ENCODE peak calls at places on chromosomes 4 and X, in seven cellular contexts. One of them, this sample, is unnamed.
A peak's percentile ranks its signal among the peaks of the same experiment; 100 is the strongest.

GRCh38 chrX:21056636-21057035 is 317.6 kb upstream of the CNKSR2 start:
- DNase-seq in H1: no peak
- DNase-seq in SK-N-SH: no peak
- DNase-seq in HCT116: no peak
- DNase-seq in K562: no peak
- DNase-seq in GM12878: no peak
- DNase-seq in HepG2: no peak
- DNase-seq in this sample: no peak

GRCh38 chr4:8225704-8226443 is 26.8 kb downstream of the SH3TC1 start:
- DNase-seq in H1: no peak
- DNase-seq in SK-N-SH: peak; percentile 71
- DNase-seq in HCT116: no peak
- DNase-seq in K562: no peak
- DNase-seq in GM12878: no peak
- DNase-seq in HepG2: peak; percentile 73
- DNase-seq in this sample: no peak

GRCh38 chr4:54386693-54387092 is 157.6 kb downstream of the PDGFRA start:
- DNase-seq in H1: no peak
- DNase-seq in SK-N-SH: no peak
- DNase-seq in HCT116: no peak
- DNase-seq in K562: no peak
- DNase-seq in GM12878: no peak
- DNase-seq in HepG2: no peak
- DNase-seq in this sample: no peak

GRCh38 chrX:109740076-109740809 is 7.2 kb upstream of the ACSL4 start:
- DNase-seq in H1: no peak
- DNase-seq in SK-N-SH: no peak
- DNase-seq in HCT116: no peak
- DNase-seq in K562: peak; percentile 11
- DNase-seq in GM12878: no peak
- DNase-seq in HepG2: peak; percentile 95
- DNase-seq in this sample: no peak

GRCh38 chr4:96099031-96099430 is 259.1 kb downstream of the PDHA2 start:
- DNase-seq in H1: no peak
- DNase-seq in SK-N-SH: no peak
- DNase-seq in HCT116: no peak
- DNase-seq in K562: no peak
- DNase-seq in GM12878: no peak
- DNase-seq in HepG2: no peak
- DNase-seq in this sample: no peak

GRCh38 chrX:124940536-124940935 is 379.1 kb upstream of the TEX13C start:
- DNase-seq in H1: no peak
- DNase-seq in SK-N-SH: no peak
- DNase-seq in HCT116: no peak
- DNase-seq in K562: no peak
- DNase-seq in GM12878: no peak
- DNase-seq in HepG2: no peak
- DNase-seq in this sample: no peak

GRCh38 chrX:43655151-43655676 is 885 bp upstream of the MAOA start:
- DNase-seq in H1: peak; percentile 51
- DNase-seq in SK-N-SH: peak; percentile 22
- DNase-seq in HCT116: no peak
- DNase-seq in K562: no peak
- DNase-seq in GM12878: no peak
- DNase-seq in HepG2: no peak
- DNase-seq in this sample: no peak

GRCh38 chr4:61938250-61938846 is 738.2 kb downstream of the ADGRL3 start:
- DNase-seq in H1: no peak
- DNase-seq in SK-N-SH: peak; percentile 64
- DNase-seq in HCT116: no peak
- DNase-seq in K562: no peak
- DNase-seq in GM12878: no peak
- DNase-seq in HepG2: no peak
- DNase-seq in this sample: peak; percentile 33

GRCh38 chrX:130173190-130173895 is 1.6 kb downstream of the RAB33A start:
- DNase-seq in H1: no peak
- DNase-seq in SK-N-SH: no peak
- DNase-seq in HCT116: no peak
- DNase-seq in K562: peak; percentile 86
- DNase-seq in GM12878: peak; percentile 56
- DNase-seq in HepG2: no peak
- DNase-seq in this sample: no peak

GRCh38 chrX:53440631-53441517 is 6.7 kb upstream of the HSD17B10 start:
- DNase-seq in H1: peak; percentile 47
- DNase-seq in SK-N-SH: peak; percentile 27
- DNase-seq in HCT116: no peak
- DNase-seq in K562: no peak
- DNase-seq in GM12878: no peak
- DNase-seq in HepG2: peak; percentile 20
- DNase-seq in this sample: no peak

GRCh38 chr4:136934601-136935000 is 597.7 kb downstream of the PCDH18 start:
- DNase-seq in H1: no peak
- DNase-seq in SK-N-SH: no peak
- DNase-seq in HCT116: no peak
- DNase-seq in K562: no peak
- DNase-seq in GM12878: no peak
- DNase-seq in HepG2: no peak
- DNase-seq in this sample: no peak

GRCh38 chr4:107210450-107211239 is 174.5 kb upstream of the DKK2 start:
- DNase-seq in H1: no peak
- DNase-seq in SK-N-SH: no peak
- DNase-seq in HCT116: no peak
- DNase-seq in K562: no peak
- DNase-seq in GM12878: no peak
- DNase-seq in HepG2: no peak
- DNase-seq in this sample: peak; percentile 36

GRCh38 chr4:89305712-89306437 is 1.7 kb downstream of the GPRIN3 start:
- DNase-seq in H1: no peak
- DNase-seq in SK-N-SH: no peak
- DNase-seq in HCT116: no peak
- DNase-seq in K562: no peak
- DNase-seq in GM12878: no peak
- DNase-seq in HepG2: no peak
- DNase-seq in this sample: no peak

GRCh38 chr4:33696586-33696985 is 2547.7 kb downstream of the ARAP2 start:
- DNase-seq in H1: no peak
- DNase-seq in SK-N-SH: no peak
- DNase-seq in HCT116: no peak
- DNase-seq in K562: no peak
- DNase-seq in GM12878: no peak
- DNase-seq in HepG2: no peak
- DNase-seq in this sample: no peak

GRCh38 chr4:61160484-61160883 is 39.6 kb upstream of the ADGRL3 start:
- DNase-seq in H1: no peak
- DNase-seq in SK-N-SH: no peak
- DNase-seq in HCT116: no peak
- DNase-seq in K562: no peak
- DNase-seq in GM12878: no peak
- DNase-seq in HepG2: no peak
- DNase-seq in this sample: no peak

GRCh38 chrX:31366076-31366475 is 294.2 kb upstream of the FTHL17 start:
- DNase-seq in H1: no peak
- DNase-seq in SK-N-SH: no peak
- DNase-seq in HCT116: no peak
- DNase-seq in K562: no peak
- DNase-seq in GM12878: no peak
- DNase-seq in HepG2: no peak
- DNase-seq in this sample: no peak

GRCh38 chr4:55364691-55365346 is 18.8 kb downstream of the SRD5A3 start:
- DNase-seq in H1: no peak
- DNase-seq in SK-N-SH: no peak
- DNase-seq in HCT116: no peak
- DNase-seq in K562: no peak
- DNase-seq in GM12878: no peak
- DNase-seq in HepG2: no peak
- DNase-seq in this sample: no peak

GRCh38 chrX:9337056-9337455 is 127.8 kb upstream of the TBL1X start:
- DNase-seq in H1: no peak
- DNase-seq in SK-N-SH: no peak
- DNase-seq in HCT116: no peak
- DNase-seq in K562: no peak
- DNase-seq in GM12878: no peak
- DNase-seq in HepG2: no peak
- DNase-seq in this sample: no peak

GRCh38 chrX:50081282-50081955 is 119.4 kb downstream of the AKAP4 start:
- DNase-seq in H1: peak; percentile 43
- DNase-seq in SK-N-SH: peak; percentile 27
- DNase-seq in HCT116: no peak
- DNase-seq in K562: no peak
- DNase-seq in GM12878: no peak
- DNase-seq in HepG2: peak; percentile 10
- DNase-seq in this sample: peak; percentile 56

GRCh38 chr4:10347815-10348214 is 109.4 kb downstream of the ZNF518B start:
- DNase-seq in H1: no peak
- DNase-seq in SK-N-SH: no peak
- DNase-seq in HCT116: no peak
- DNase-seq in K562: no peak
- DNase-seq in GM12878: no peak
- DNase-seq in HepG2: no peak
- DNase-seq in this sample: no peak

GRCh38 chr4:42474406-42474805 is 77.1 kb downstream of the SHISA3 start:
- DNase-seq in H1: no peak
- DNase-seq in SK-N-SH: no peak
- DNase-seq in HCT116: no peak
- DNase-seq in K562: no peak
- DNase-seq in GM12878: no peak
- DNase-seq in HepG2: no peak
- DNase-seq in this sample: no peak

GRCh38 chrX:115896362-115896761 is 274.2 kb upstream of the AGTR2 start:
- DNase-seq in H1: no peak
- DNase-seq in SK-N-SH: no peak
- DNase-seq in HCT116: no peak
- DNase-seq in K562: no peak
- DNase-seq in GM12878: no peak
- DNase-seq in HepG2: no peak
- DNase-seq in this sample: no peak
- TF ChIP-seq JUND in H1: no peak
- TF ChIP-seq JUND in SK-N-SH: no peak
- TF ChIP-seq JUND in HCT116: no peak
- TF ChIP-seq JUND in K562: no peak
- TF ChIP-seq JUND in GM12878: no peak
- TF ChIP-seq JUND in HepG2: no peak
- TF ChIP-seq JUND in this sample: no peak

GRCh38 chr4:2786794-2787229 is 6.1 kb upstream of the SH3BP2 start:
- DNase-seq in H1: no peak
- DNase-seq in SK-N-SH: peak; percentile 14
- DNase-seq in HCT116: no peak
- DNase-seq in K562: no peak
- DNase-seq in GM12878: no peak
- DNase-seq in HepG2: no peak
- DNase-seq in this sample: no peak

GRCh38 chr4:2788532-2789103 is 4.3 kb upstream of the SH3BP2 start:
- DNase-seq in H1: no peak
- DNase-seq in SK-N-SH: peak; percentile 89
- DNase-seq in HCT116: no peak
- DNase-seq in K562: no peak
- DNase-seq in GM12878: no peak
- DNase-seq in HepG2: no peak
- DNase-seq in this sample: no peak

GRCh38 chr4:2786152-2786671 is 6.7 kb upstream of the SH3BP2 start:
- DNase-seq in H1: no peak
- DNase-seq in SK-N-SH: no peak
- DNase-seq in HCT116: no peak
- DNase-seq in K562: no peak
- DNase-seq in GM12878: peak; percentile 38
- DNase-seq in HepG2: no peak
- DNase-seq in this sample: no peak

GRCh38 chr4:2788101-2788500 is 4.8 kb upstream of the SH3BP2 start:
- DNase-seq in H1: no peak
- DNase-seq in SK-N-SH: no peak
- DNase-seq in HCT116: no peak
- DNase-seq in K562: no peak
- DNase-seq in GM12878: no peak
- DNase-seq in HepG2: no peak
- DNase-seq in this sample: no peak

GRCh38 chr4:2787230-2788100 is 5.4 kb upstream of the SH3BP2 start:
- DNase-seq in H1: no peak
- DNase-seq in SK-N-SH: peak; percentile 33
- DNase-seq in HCT116: no peak
- DNase-seq in K562: no peak
- DNase-seq in GM12878: peak; percentile 88
- DNase-seq in HepG2: no peak
- DNase-seq in this sample: no peak
- TF ChIP-seq JUND in H1: no peak
- TF ChIP-seq JUND in SK-N-SH: no peak
- TF ChIP-seq JUND in HCT116: no peak
- TF ChIP-seq JUND in K562: no peak
- TF ChIP-seq JUND in GM12878: no peak
- TF ChIP-seq JUND in HepG2: no peak
- TF ChIP-seq JUND in this sample: no peak

GRCh38 chrX:70176938-70177533 is at the start of gene DGAT2L6:
- DNase-seq in H1: no peak
- DNase-seq in SK-N-SH: no peak
- DNase-seq in HCT116: no peak
- DNase-seq in K562: peak; percentile 45
- DNase-seq in GM12878: peak; percentile 53
- DNase-seq in HepG2: no peak
- DNase-seq in this sample: no peak
- TF ChIP-seq JUND in H1: no peak
- TF ChIP-seq JUND in SK-N-SH: no peak
- TF ChIP-seq JUND in HCT116: no peak
- TF ChIP-seq JUND in K562: no peak
- TF ChIP-seq JUND in GM12878: no peak
- TF ChIP-seq JUND in HepG2: no peak
- TF ChIP-seq JUND in this sample: no peak

GRCh38 chr4:159191989-159192388 is 89.1 kb downstream of the RAPGEF2 start:
- DNase-seq in H1: no peak
- DNase-seq in SK-N-SH: no peak
- DNase-seq in HCT116: peak; percentile 51
- DNase-seq in K562: peak; percentile 49
- DNase-seq in GM12878: no peak
- DNase-seq in HepG2: peak; percentile 65
- DNase-seq in this sample: no peak

GRCh38 chr4:159193256-159193655 is 90.4 kb downstream of the RAPGEF2 start:
- DNase-seq in H1: no peak
- DNase-seq in SK-N-SH: no peak
- DNase-seq in HCT116: no peak
- DNase-seq in K562: no peak
- DNase-seq in GM12878: no peak
- DNase-seq in HepG2: no peak
- DNase-seq in this sample: no peak

GRCh38 chr4:159190646-159191045 is 87.8 kb downstream of the RAPGEF2 start:
- DNase-seq in H1: no peak
- DNase-seq in SK-N-SH: no peak
- DNase-seq in HCT116: no peak
- DNase-seq in K562: no peak
- DNase-seq in GM12878: no peak
- DNase-seq in HepG2: no peak
- DNase-seq in this sample: no peak

GRCh38 chr4:159185593-159186023 is 82.7 kb downstream of the RAPGEF2 start:
- DNase-seq in H1: no peak
- DNase-seq in SK-N-SH: no peak
- DNase-seq in HCT116: no peak
- DNase-seq in K562: no peak
- DNase-seq in GM12878: no peak
- DNase-seq in HepG2: no peak
- DNase-seq in this sample: no peak

DNA sequence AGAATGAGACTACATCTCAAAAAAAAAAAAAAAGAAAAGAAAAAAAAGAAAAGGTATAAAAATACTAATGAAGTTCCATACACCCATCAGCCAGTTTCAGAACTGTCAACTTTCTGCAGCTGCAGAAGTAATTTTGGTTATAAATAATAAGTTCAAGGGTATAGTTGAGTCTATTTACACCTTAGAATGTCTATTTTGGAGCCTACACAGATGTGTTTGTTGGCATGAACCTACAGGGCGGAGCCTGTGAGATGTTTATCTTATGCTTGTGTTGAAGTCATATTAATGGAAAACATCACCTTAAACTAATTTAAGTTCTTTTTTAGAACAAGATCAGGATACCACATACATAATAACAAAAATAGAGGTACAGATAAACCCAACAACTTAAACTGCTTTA is 85.8 kb downstream of the RAPGEF2 start:
- DNase-seq in H1: no peak
- DNase-seq in SK-N-SH: no peak
- DNase-seq in HCT116: no peak
- DNase-seq in K562: no peak
- DNase-seq in GM12878: no peak
- DNase-seq in HepG2: no peak
- DNase-seq in this sample: no peak
- TF ChIP-seq JUND in H1: no peak
- TF ChIP-seq JUND in SK-N-SH: no peak
- TF ChIP-seq JUND in HCT116: no peak
- TF ChIP-seq JUND in K562: no peak
- TF ChIP-seq JUND in GM12878: no peak
- TF ChIP-seq JUND in HepG2: no peak
- TF ChIP-seq JUND in this sample: no peak

This sample was measured in T47D.